ENCODE peak calls at places on chromosomes 1 and 21, in six cellular contexts. T is hepatocyte, P is GM23338, G is OCI-LY7, W is neural progenitor cell, B is SK-N-SH. M is an unnamed sample.

GRCh38 chr1:61264825-61265242 is 182.5 kb downstream of the NFIA start:
- DNase-seq in T (no peak), P (no peak), G (no peak), W (no peak), B (no peak), M (no peak)

GRCh38 chr1:208033236-208033635 is 122.3 kb upstream of the CD34 start:
- DNase-seq in T (no peak), P (no peak), G (no peak), W (no peak), B (no peak), M (no peak)

GRCh38 chr1:205504311-205505075 is at the start of gene CDK18:
- DNase-seq in T (peak; percentile 81), P (peak; percentile 96), G (peak; percentile 80), W (peak; percentile 85), B (peak; percentile 88), M (peak; percentile 86)

GRCh38 chr1:42506576-42506975 is 43.5 kb downstream of the CCDC30 start:
- DNase-seq in T (no peak), P (no peak), G (no peak), W (no peak), B (no peak), M (no peak)

GRCh38 chr1:167876597-167877175 is 37.2 kb downstream of the ADCY10 start:
- DNase-seq in T (no peak), P (no peak), G (no peak), W (no peak), B (no peak), M (no peak)

GRCh38 chr1:227951624-227952373 is 4.1 kb upstream of the WNT9A start:
- DNase-seq in T (no peak), P (no peak), G (no peak), W (no peak), B (no peak), M (no peak)

GRCh38 chr21:46569071-46569470 is 35.8 kb downstream of the S100B start:
- DNase-seq in T (no peak), P (no peak), G (no peak), W (no peak), B (no peak), M (no peak)

GRCh38 chr1:93844262-93845045 is 34.6 kb downstream of the DNTTIP2 start:
- DNase-seq in T (peak; percentile 85), P (peak; percentile 85), G (peak; percentile 83), W (peak; percentile 78), B (peak; percentile 64), M (peak; percentile 85)

GRCh38 chr1:62725255-62725654 is 37.1 kb upstream of the DOCK7 start:
- DNase-seq in T (no peak), P (peak; percentile 30), G (no peak), W (no peak), B (no peak), M (no peak)

GRCh38 chr1:8281843-8282509 is 35.9 kb upstream of the SLC45A1 start:
- DNase-seq in T (no peak), P (no peak), G (no peak), W (no peak), B (no peak), M (no peak)

GRCh38 chr1:59520194-59520593 is 223.3 kb downstream of the FGGY start:
- DNase-seq in T (no peak), P (no peak), G (no peak), W (no peak), B (no peak), M (no peak)

GRCh38 chr1:11753555-11754208 is 8.3 kb upstream of the C1orf167 start:
- DNase-seq in T (no peak), P (peak; percentile 49), G (no peak), W (peak; percentile 28), B (no peak), M (no peak)

GRCh38 chr1:29883360-29883759 is 647.0 kb downstream of the PTPRU start:
- DNase-seq in T (no peak), P (no peak), G (no peak), W (peak; percentile 23), B (no peak), M (no peak)

GRCh38 chr1:160328171-160328570 is 14.9 kb downstream of the COPA start:
- DNase-seq in T (no peak), P (no peak), G (no peak), W (no peak), B (no peak), M (no peak)

GRCh38 chr1:171292799-171293198 is 21.2 kb upstream of the FMO4 start:
- DNase-seq in T (no peak), P (no peak), G (no peak), W (no peak), B (no peak), M (no peak)

GRCh38 chr1:19455353-19455752 is 30.0 kb downstream of the CAPZB start:
- DNase-seq in T (no peak), P (no peak), G (no peak), W (no peak), B (peak; percentile 47), M (no peak)

GRCh38 chr1:90387825-90388224 is 329.3 kb downstream of the BARHL2 start:
- DNase-seq in T (no peak), P (no peak), G (no peak), W (peak; percentile 17), B (no peak), M (no peak)

GRCh38 chr1:175207971-175208370 is 15.4 kb upstream of the KIAA0040 start:
- DNase-seq in T (no peak), P (no peak), G (no peak), W (no peak), B (no peak), M (no peak)

GRCh38 chr1:6090996-6091822 is 45.5 kb downstream of the KCNAB2 start:
- DNase-seq in T (no peak), P (no peak), G (no peak), W (no peak), B (no peak), M (no peak)

GRCh38 chr1:9039761-9040658 is 13.8 kb upstream of the SLC2A7 start:
- DNase-seq in T (no peak), P (no peak), G (no peak), W (no peak), B (no peak), M (no peak)

GRCh38 chr1:115813735-115814134 is 27.2 kb downstream of the NHLH2 start:
- DNase-seq in T (no peak), P (no peak), G (no peak), W (no peak), B (no peak), M (no peak)

GRCh38 chr1:155962599-155963211 is 15.6 kb downstream of the ARHGEF2 start:
- DNase-seq in T (no peak), P (no peak), G (no peak), W (no peak), B (no peak), M (peak; percentile 49)

GRCh38 chr1:42931911-42932422 is 26.7 kb downstream of the SLC2A1 start:
- DNase-seq in T (no peak), P (peak; percentile 30), G (peak; percentile 86), W (no peak), B (no peak), M (peak; percentile 69)

GRCh38 chr1:214977133-214977532 is 105.4 kb upstream of the KCNK2 start:
- DNase-seq in T (no peak), P (peak; percentile 18), G (no peak), W (peak; percentile 61), B (no peak), M (no peak)

GRCh38 chr1:74812180-74812541 is 79.2 kb downstream of the TYW3 start:
- DNase-seq in T (no peak), P (no peak), G (no peak), W (no peak), B (no peak), M (no peak)

GRCh38 chr1:208759250-208759649 is 515.1 kb upstream of the PLXNA2 start:
- DNase-seq in T (no peak), P (no peak), G (no peak), W (no peak), B (no peak), M (no peak)

DNA sequence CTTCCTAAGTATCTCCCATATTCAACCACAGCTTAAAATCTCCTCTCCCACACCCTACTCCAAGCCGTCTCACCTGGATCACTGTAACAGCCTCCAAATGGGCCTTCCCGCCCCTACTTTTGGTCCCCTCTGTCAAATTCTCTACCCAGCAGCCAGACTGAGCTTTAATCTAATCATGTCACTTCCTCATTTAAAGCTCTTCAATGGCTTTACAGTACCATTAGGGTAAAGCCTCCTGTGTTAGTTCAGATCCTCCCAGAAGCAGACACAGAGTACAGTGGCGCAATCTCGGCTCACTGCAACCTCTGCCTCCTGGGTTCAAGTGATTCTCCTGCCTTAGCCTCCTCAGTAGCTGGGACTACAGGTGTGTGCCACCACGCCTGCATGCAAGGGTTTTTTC is 46.8 kb upstream of the PSEN2 start:
- DNase-seq in T (no peak), P (no peak), G (peak; percentile 59), W (no peak), B (no peak), M (no peak)
- TF ChIP-seq EZH2phosphoT487 in T (no peak), P (no peak), G (no peak), W (no peak), B (no peak), M (no peak)

GRCh38 chr21:42120904-42121535 is 49.9 kb downstream of the UMODL1 start:
- DNase-seq in T (no peak), P (no peak), G (peak; percentile 86), W (no peak), B (no peak), M (no peak)
- TF ChIP-seq EZH2phosphoT487 in T (no peak), P (no peak), G (no peak), W (no peak), B (no peak), M (no peak)

DNA sequence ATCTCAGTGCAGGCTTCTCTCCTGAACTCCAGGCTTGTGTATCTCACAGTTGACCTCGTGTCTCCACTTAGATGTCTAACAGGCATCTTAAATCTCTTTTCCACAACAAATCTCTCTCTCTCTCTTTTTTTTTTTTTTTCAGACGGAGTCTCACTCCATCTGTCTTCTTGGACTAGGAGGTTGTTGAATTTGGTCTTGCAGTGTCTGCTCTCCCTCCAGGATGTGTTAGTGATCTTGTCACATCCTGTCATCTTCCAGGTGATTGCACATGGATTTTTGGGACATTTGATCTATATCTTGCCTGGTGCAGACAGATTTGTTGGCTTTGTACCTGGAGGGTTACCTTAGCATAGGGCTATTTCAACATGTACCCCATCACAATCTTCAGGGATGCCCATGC is 26.5 kb upstream of the KCNA10 start:
- DNase-seq in T (no peak), P (no peak), G (no peak), W (no peak), B (no peak), M (no peak)
- TF ChIP-seq EZH2phosphoT487 in T (no peak), P (no peak), G (no peak), W (no peak), B (no peak), M (no peak)

DNA sequence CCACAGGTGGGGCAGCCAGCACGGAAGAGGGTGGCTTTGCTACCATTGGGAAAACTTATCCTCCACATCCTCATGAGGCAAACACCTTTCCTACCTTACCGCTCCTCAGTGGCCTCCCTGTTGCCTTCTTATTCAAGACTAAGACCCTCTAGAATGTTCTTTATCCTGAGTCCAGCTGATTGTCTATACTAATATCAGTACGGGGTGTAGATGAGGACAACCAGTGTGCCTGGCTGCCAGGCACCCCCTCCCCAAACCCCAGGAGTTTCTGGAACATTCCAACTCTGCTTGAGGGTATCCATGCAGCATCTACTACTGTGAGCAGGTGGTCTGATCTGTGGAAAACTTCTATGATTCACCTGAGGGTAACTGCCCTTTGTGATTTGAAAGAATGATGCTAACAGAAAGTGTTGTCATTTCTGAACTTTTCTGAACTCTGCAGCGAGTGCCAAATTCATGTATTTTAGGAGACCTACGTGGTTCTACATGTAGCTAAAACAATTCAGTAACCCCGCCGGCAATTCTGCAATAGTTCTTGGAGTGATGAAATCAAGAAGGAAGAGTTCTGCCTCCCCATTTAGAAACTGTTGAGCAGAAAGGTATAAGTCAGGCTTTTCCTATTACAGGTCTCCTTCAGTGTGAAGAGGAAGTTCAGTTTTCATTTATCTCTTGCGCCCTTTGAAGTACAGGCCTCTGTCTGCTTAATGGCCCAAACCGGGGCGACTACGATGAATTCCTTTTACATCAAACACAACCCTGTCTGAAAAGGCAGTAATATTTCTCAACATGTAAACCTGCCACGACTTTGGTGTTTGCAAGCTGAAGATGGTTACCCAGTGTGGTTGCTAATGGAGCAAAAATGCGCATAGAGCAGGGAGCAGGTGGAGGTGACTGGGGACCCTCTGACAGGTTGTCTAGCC is 80.4 kb downstream of the RUNX1 start:
- DNase-seq in T (no peak), P (no peak), G (no peak), W (no peak), B (no peak), M (no peak)
- TF ChIP-seq EZH2phosphoT487 in T (no peak), P (no peak), G (no peak), W (no peak), B (no peak), M (no peak)